ENCODE peak calls at places on chromosomes 11 and 22, in seven cellular contexts. One of them, this sample, is unnamed.

GRCh38 chr11:35144811-35145210 is 5.8 kb downstream of the CD44 start:
- DNase-seq in C1 segment of cervical spinal cord: no peak
- DNase-seq in amygdala: no peak
- DNase-seq in fibroblast of mammary gland: peak
- DNase-seq in stimulated activated CD8-positive, alpha-beta memory T cell treated with anti-CD3 and anti-CD28 coated beads, Interleukin-4, amount 100 ng/mL, for 1 hour: no peak
- DNase-seq in NCI-H2081 treated with DMSO at 0.1 percent for 48 hours: no peak
- DNase-seq in activated CD4-positive, alpha-beta T cell treated with anti-CD3 and anti-CD28 coated beads, Interleukin-2, amount 50 U/mL, for 1 hour: no peak
- DNase-seq in this sample: no peak

GRCh38 chr22:23305922-23306374 is 125.6 kb downstream of the BCR start:
- DNase-seq in fibroblast of mammary gland: peak
- DNase-seq in stimulated activated CD8-positive, alpha-beta memory T cell treated with anti-CD3 and anti-CD28 coated beads, Interleukin-4, amount 100 ng/mL, for 1 hour: no peak
- DNase-seq in activated CD4-positive, alpha-beta T cell treated with anti-CD3 and anti-CD28 coated beads, Interleukin-2, amount 50 U/mL, for 1 hour: no peak
- DNase-seq in amygdala: no peak
- DNase-seq in C1 segment of cervical spinal cord: peak
- DNase-seq in NCI-H2081 treated with DMSO at 0.1 percent for 48 hours: no peak
- DNase-seq in this sample: peak

GRCh38 chr11:104916442-104916841 is 18.2 kb upstream of the CASP12 start:
- DNase-seq in activated CD4-positive, alpha-beta T cell treated with anti-CD3 and anti-CD28 coated beads, Interleukin-2, amount 50 U/mL, for 1 hour: no peak
- DNase-seq in C1 segment of cervical spinal cord: no peak
- DNase-seq in fibroblast of mammary gland: peak
- DNase-seq in stimulated activated CD8-positive, alpha-beta memory T cell treated with anti-CD3 and anti-CD28 coated beads, Interleukin-4, amount 100 ng/mL, for 1 hour: no peak
- DNase-seq in NCI-H2081 treated with DMSO at 0.1 percent for 48 hours: no peak
- DNase-seq in amygdala: no peak
- DNase-seq in this sample: no peak

GRCh38 chr11:120563698-120564572 is 52.4 kb downstream of the GRIK4 start:
- DNase-seq in NCI-H2081 treated with DMSO at 0.1 percent for 48 hours: no peak
- DNase-seq in activated CD4-positive, alpha-beta T cell treated with anti-CD3 and anti-CD28 coated beads, Interleukin-2, amount 50 U/mL, for 1 hour: no peak
- DNase-seq in C1 segment of cervical spinal cord: peak
- DNase-seq in fibroblast of mammary gland: no peak
- DNase-seq in amygdala: peak
- DNase-seq in stimulated activated CD8-positive, alpha-beta memory T cell treated with anti-CD3 and anti-CD28 coated beads, Interleukin-4, amount 100 ng/mL, for 1 hour: no peak
- DNase-seq in this sample: peak

GRCh38 chr11:65915821-65916251 is 3.0 kb downstream of the C11orf68 start:
- DNase-seq in fibroblast of mammary gland: peak
- DNase-seq in activated CD4-positive, alpha-beta T cell treated with anti-CD3 and anti-CD28 coated beads, Interleukin-2, amount 50 U/mL, for 1 hour: no peak
- DNase-seq in stimulated activated CD8-positive, alpha-beta memory T cell treated with anti-CD3 and anti-CD28 coated beads, Interleukin-4, amount 100 ng/mL, for 1 hour: no peak
- DNase-seq in C1 segment of cervical spinal cord: no peak
- DNase-seq in NCI-H2081 treated with DMSO at 0.1 percent for 48 hours: no peak
- DNase-seq in amygdala: no peak
- DNase-seq in this sample: peak

GRCh38 chr11:29272019-29272654 is 744.7 kb downstream of the KCNA4 start:
- DNase-seq in activated CD4-positive, alpha-beta T cell treated with anti-CD3 and anti-CD28 coated beads, Interleukin-2, amount 50 U/mL, for 1 hour: no peak
- DNase-seq in fibroblast of mammary gland: peak
- DNase-seq in NCI-H2081 treated with DMSO at 0.1 percent for 48 hours: no peak
- DNase-seq in C1 segment of cervical spinal cord: no peak
- DNase-seq in stimulated activated CD8-positive, alpha-beta memory T cell treated with anti-CD3 and anti-CD28 coated beads, Interleukin-4, amount 100 ng/mL, for 1 hour: no peak
- DNase-seq in amygdala: no peak
- DNase-seq in this sample: no peak

GRCh38 chr11:68969386-68969785 is 11.4 kb downstream of the MRGPRD start:
- DNase-seq in NCI-H2081 treated with DMSO at 0.1 percent for 48 hours: no peak
- DNase-seq in stimulated activated CD8-positive, alpha-beta memory T cell treated with anti-CD3 and anti-CD28 coated beads, Interleukin-4, amount 100 ng/mL, for 1 hour: no peak
- DNase-seq in activated CD4-positive, alpha-beta T cell treated with anti-CD3 and anti-CD28 coated beads, Interleukin-2, amount 50 U/mL, for 1 hour: no peak
- DNase-seq in fibroblast of mammary gland: no peak
- DNase-seq in C1 segment of cervical spinal cord: no peak
- DNase-seq in amygdala: no peak
- DNase-seq in this sample: no peak

GRCh38 chr11:106281455-106282173 is 204.2 kb downstream of the AASDHPPT start:
- DNase-seq in C1 segment of cervical spinal cord: no peak
- DNase-seq in activated CD4-positive, alpha-beta T cell treated with anti-CD3 and anti-CD28 coated beads, Interleukin-2, amount 50 U/mL, for 1 hour: no peak
- DNase-seq in fibroblast of mammary gland: peak
- DNase-seq in stimulated activated CD8-positive, alpha-beta memory T cell treated with anti-CD3 and anti-CD28 coated beads, Interleukin-4, amount 100 ng/mL, for 1 hour: no peak
- DNase-seq in NCI-H2081 treated with DMSO at 0.1 percent for 48 hours: no peak
- DNase-seq in amygdala: no peak
- DNase-seq in this sample: no peak

GRCh38 chr11:125892071-125892470 is 4.6 kb downstream of the HYLS1 start:
- DNase-seq in C1 segment of cervical spinal cord: no peak
- DNase-seq in amygdala: no peak
- DNase-seq in NCI-H2081 treated with DMSO at 0.1 percent for 48 hours: no peak
- DNase-seq in stimulated activated CD8-positive, alpha-beta memory T cell treated with anti-CD3 and anti-CD28 coated beads, Interleukin-4, amount 100 ng/mL, for 1 hour: no peak
- DNase-seq in fibroblast of mammary gland: peak
- DNase-seq in activated CD4-positive, alpha-beta T cell treated with anti-CD3 and anti-CD28 coated beads, Interleukin-2, amount 50 U/mL, for 1 hour: no peak
- DNase-seq in this sample: no peak

GRCh38 chr11:128547946-128548654 is 39.3 kb downstream of the ETS1 start:
- DNase-seq in amygdala: no peak
- DNase-seq in stimulated activated CD8-positive, alpha-beta memory T cell treated with anti-CD3 and anti-CD28 coated beads, Interleukin-4, amount 100 ng/mL, for 1 hour: no peak
- DNase-seq in activated CD4-positive, alpha-beta T cell treated with anti-CD3 and anti-CD28 coated beads, Interleukin-2, amount 50 U/mL, for 1 hour: no peak
- DNase-seq in C1 segment of cervical spinal cord: no peak
- DNase-seq in fibroblast of mammary gland: no peak
- DNase-seq in NCI-H2081 treated with DMSO at 0.1 percent for 48 hours: no peak
- DNase-seq in this sample: no peak

GRCh38 chr11:125073616-125074483 is 10.7 kb downstream of the SLC37A2 start:
- DNase-seq in amygdala: no peak
- DNase-seq in stimulated activated CD8-positive, alpha-beta memory T cell treated with anti-CD3 and anti-CD28 coated beads, Interleukin-4, amount 100 ng/mL, for 1 hour: no peak
- DNase-seq in fibroblast of mammary gland: no peak
- DNase-seq in NCI-H2081 treated with DMSO at 0.1 percent for 48 hours: no peak
- DNase-seq in activated CD4-positive, alpha-beta T cell treated with anti-CD3 and anti-CD28 coated beads, Interleukin-2, amount 50 U/mL, for 1 hour: no peak
- DNase-seq in C1 segment of cervical spinal cord: no peak
- DNase-seq in this sample: peak

GRCh38 chr11:66051766-66052663 is at the start of gene SF3B2:
- DNase-seq in activated CD4-positive, alpha-beta T cell treated with anti-CD3 and anti-CD28 coated beads, Interleukin-2, amount 50 U/mL, for 1 hour: peak
- DNase-seq in stimulated activated CD8-positive, alpha-beta memory T cell treated with anti-CD3 and anti-CD28 coated beads, Interleukin-4, amount 100 ng/mL, for 1 hour: peak
- DNase-seq in amygdala: peak
- DNase-seq in C1 segment of cervical spinal cord: peak
- DNase-seq in NCI-H2081 treated with DMSO at 0.1 percent for 48 hours: peak
- DNase-seq in fibroblast of mammary gland: peak
- DNase-seq in this sample: peak